ENCODE peak calls at places on chromosomes 4 and X, in seven cellular contexts. One of them, this sample, is unnamed.

GRCh38 chr4:3605491-3605890 is 73.3 kb upstream of the LRPAP1 start:
- DNase-seq in NCI-H1694 treated with DMSO at 0.1 percent for 48 hours: no peak
- DNase-seq in fibroblast of the conjunctiva: no peak
- DNase-seq in heart left ventricle: no peak
- DNase-seq in ACHN: no peak
- DNase-seq in glutamatergic neuron: no peak
- DNase-seq in KG1: no peak
- DNase-seq in this sample: no peak

GRCh38 chr4:12120968-12121367 is 692.3 kb upstream of the HS3ST1 start:
- DNase-seq in KG1: no peak
- DNase-seq in NCI-H1694 treated with DMSO at 0.1 percent for 48 hours: no peak
- DNase-seq in heart left ventricle: no peak
- DNase-seq in glutamatergic neuron: no peak
- DNase-seq in fibroblast of the conjunctiva: no peak
- DNase-seq in ACHN: no peak
- DNase-seq in this sample: no peak

GRCh38 chr4:168386002-168386401 is 67.5 kb upstream of the DDX60 start:
- DNase-seq in KG1: no peak
- DNase-seq in glutamatergic neuron: no peak
- DNase-seq in fibroblast of the conjunctiva: no peak
- DNase-seq in NCI-H1694 treated with DMSO at 0.1 percent for 48 hours: no peak
- DNase-seq in heart left ventricle: no peak
- DNase-seq in ACHN: no peak
- DNase-seq in this sample: no peak

GRCh38 chr4:150253416-150253815 is 175.2 kb downstream of the DCLK2 start:
- DNase-seq in KG1: no peak
- DNase-seq in heart left ventricle: no peak
- DNase-seq in NCI-H1694 treated with DMSO at 0.1 percent for 48 hours: no peak
- DNase-seq in fibroblast of the conjunctiva: no peak
- DNase-seq in glutamatergic neuron: no peak
- DNase-seq in ACHN: no peak
- DNase-seq in this sample: no peak

GRCh38 chr4:107691378-107691777 is 28.7 kb downstream of the PAPSS1 start:
- DNase-seq in glutamatergic neuron: no peak
- DNase-seq in heart left ventricle: no peak
- DNase-seq in ACHN: no peak
- DNase-seq in fibroblast of the conjunctiva: no peak
- DNase-seq in KG1: no peak
- DNase-seq in NCI-H1694 treated with DMSO at 0.1 percent for 48 hours: no peak
- DNase-seq in this sample: no peak

GRCh38 chr4:94011190-94011589 is 182.6 kb downstream of the ATOH1 start:
- DNase-seq in glutamatergic neuron: no peak
- DNase-seq in KG1: no peak
- DNase-seq in heart left ventricle: no peak
- DNase-seq in NCI-H1694 treated with DMSO at 0.1 percent for 48 hours: no peak
- DNase-seq in fibroblast of the conjunctiva: no peak
- DNase-seq in ACHN: no peak
- DNase-seq in this sample: no peak

GRCh38 chr4:94472056-94472826 is 20.5 kb downstream of the PDLIM5 start:
- DNase-seq in ACHN: no peak
- DNase-seq in KG1: no peak
- DNase-seq in glutamatergic neuron: no peak
- DNase-seq in heart left ventricle: no peak
- DNase-seq in NCI-H1694 treated with DMSO at 0.1 percent for 48 hours: no peak
- DNase-seq in fibroblast of the conjunctiva: peak
- DNase-seq in this sample: no peak

GRCh38 chr4:7581477-7581876 is 146.7 kb upstream of the PSAPL1 start:
- DNase-seq in heart left ventricle: no peak
- DNase-seq in fibroblast of the conjunctiva: no peak
- DNase-seq in ACHN: peak
- DNase-seq in glutamatergic neuron: no peak
- DNase-seq in KG1: no peak
- DNase-seq in NCI-H1694 treated with DMSO at 0.1 percent for 48 hours: no peak
- DNase-seq in this sample: no peak

GRCh38 chr4:181193162-181193930 is 1049.9 kb upstream of the TENM3 start:
- DNase-seq in fibroblast of the conjunctiva: no peak
- DNase-seq in glutamatergic neuron: no peak
- DNase-seq in NCI-H1694 treated with DMSO at 0.1 percent for 48 hours: no peak
- DNase-seq in ACHN: no peak
- DNase-seq in heart left ventricle: no peak
- DNase-seq in KG1: no peak
- DNase-seq in this sample: no peak

GRCh38 chr4:52600275-52600674 is 58.8 kb downstream of the USP46 start:
- DNase-seq in fibroblast of the conjunctiva: no peak
- DNase-seq in heart left ventricle: peak
- DNase-seq in KG1: no peak
- DNase-seq in ACHN: no peak
- DNase-seq in glutamatergic neuron: no peak
- DNase-seq in NCI-H1694 treated with DMSO at 0.1 percent for 48 hours: no peak
- DNase-seq in this sample: no peak

GRCh38 chrX:119121341-119121740 is 6.3 kb downstream of the KIAA1210 start:
- DNase-seq in KG1: no peak
- DNase-seq in heart left ventricle: no peak
- DNase-seq in fibroblast of the conjunctiva: no peak
- DNase-seq in NCI-H1694 treated with DMSO at 0.1 percent for 48 hours: no peak
- DNase-seq in glutamatergic neuron: no peak
- DNase-seq in ACHN: no peak
- DNase-seq in this sample: no peak

GRCh38 chr4:41142946-41143720 is 71.2 kb downstream of the APBB2 start:
- DNase-seq in NCI-H1694 treated with DMSO at 0.1 percent for 48 hours: no peak
- DNase-seq in KG1: no peak
- DNase-seq in ACHN: peak
- DNase-seq in heart left ventricle: peak
- DNase-seq in fibroblast of the conjunctiva: peak
- DNase-seq in glutamatergic neuron: no peak
- DNase-seq in this sample: no peak

GRCh38 chr4:93852680-93853079 is 24.1 kb downstream of the ATOH1 start:
- DNase-seq in ACHN: no peak
- DNase-seq in KG1: no peak
- DNase-seq in heart left ventricle: no peak
- DNase-seq in fibroblast of the conjunctiva: no peak
- DNase-seq in NCI-H1694 treated with DMSO at 0.1 percent for 48 hours: no peak
- DNase-seq in glutamatergic neuron: no peak
- DNase-seq in this sample: no peak

GRCh38 chr4:3387943-3388348 is 53.8 kb upstream of the HGFAC start:
- DNase-seq in fibroblast of the conjunctiva: no peak
- DNase-seq in heart left ventricle: peak
- DNase-seq in NCI-H1694 treated with DMSO at 0.1 percent for 48 hours: no peak
- DNase-seq in ACHN: peak
- DNase-seq in glutamatergic neuron: no peak
- DNase-seq in KG1: no peak
- DNase-seq in this sample: no peak

GRCh38 chrX:40581333-40581910 is 652 bp downstream of the ATP6AP2 start:
- DNase-seq in NCI-H1694 treated with DMSO at 0.1 percent for 48 hours: no peak
- DNase-seq in heart left ventricle: no peak
- DNase-seq in fibroblast of the conjunctiva: no peak
- DNase-seq in glutamatergic neuron: no peak
- DNase-seq in ACHN: peak
- DNase-seq in KG1: no peak
- DNase-seq in this sample: no peak

GRCh38 chr4:169810325-169811323 is 52.9 kb upstream of the HPF1 start:
- DNase-seq in KG1: peak
- DNase-seq in fibroblast of the conjunctiva: peak
- DNase-seq in heart left ventricle: peak
- DNase-seq in NCI-H1694 treated with DMSO at 0.1 percent for 48 hours: peak
- DNase-seq in ACHN: peak
- DNase-seq in glutamatergic neuron: no peak
- DNase-seq in this sample: no peak

GRCh38 chr4:158778065-158778711 is 9.4 kb downstream of the FNIP2 start:
- DNase-seq in glutamatergic neuron: no peak
- DNase-seq in NCI-H1694 treated with DMSO at 0.1 percent for 48 hours: no peak
- DNase-seq in fibroblast of the conjunctiva: no peak
- DNase-seq in ACHN: no peak
- DNase-seq in heart left ventricle: no peak
- DNase-seq in KG1: no peak
- DNase-seq in this sample: no peak

GRCh38 chrX:46574337-46574940 is 874 bp downstream of the CHST7 start:
- DNase-seq in NCI-H1694 treated with DMSO at 0.1 percent for 48 hours: no peak
- DNase-seq in KG1: peak
- DNase-seq in ACHN: no peak
- DNase-seq in fibroblast of the conjunctiva: no peak
- DNase-seq in glutamatergic neuron: peak
- DNase-seq in heart left ventricle: no peak
- DNase-seq in this sample: no peak

GRCh38 chr4:37876156-37876555 is 14.7 kb upstream of the TBC1D1 start:
- DNase-seq in KG1: no peak
- DNase-seq in ACHN: no peak
- DNase-seq in glutamatergic neuron: no peak
- DNase-seq in NCI-H1694 treated with DMSO at 0.1 percent for 48 hours: no peak
- DNase-seq in heart left ventricle: no peak
- DNase-seq in fibroblast of the conjunctiva: no peak
- DNase-seq in this sample: no peak

GRCh38 chr4:43331226-43332078 is 438.9 kb downstream of the GRXCR1 start:
- DNase-seq in fibroblast of the conjunctiva: no peak
- DNase-seq in KG1: no peak
- DNase-seq in NCI-H1694 treated with DMSO at 0.1 percent for 48 hours: no peak
- DNase-seq in heart left ventricle: no peak
- DNase-seq in glutamatergic neuron: no peak
- DNase-seq in ACHN: peak
- DNase-seq in this sample: no peak

GRCh38 chrX:67524428-67524827 is 19.4 kb upstream of the AR start:
- DNase-seq in heart left ventricle: no peak
- DNase-seq in KG1: no peak
- DNase-seq in fibroblast of the conjunctiva: no peak
- DNase-seq in ACHN: no peak
- DNase-seq in glutamatergic neuron: no peak
- DNase-seq in NCI-H1694 treated with DMSO at 0.1 percent for 48 hours: no peak
- DNase-seq in this sample: no peak

GRCh38 chr4:64538219-64538618 is 129.0 kb upstream of the TECRL start:
- DNase-seq in NCI-H1694 treated with DMSO at 0.1 percent for 48 hours: no peak
- DNase-seq in heart left ventricle: no peak
- DNase-seq in fibroblast of the conjunctiva: no peak
- DNase-seq in KG1: peak
- DNase-seq in glutamatergic neuron: peak
- DNase-seq in ACHN: peak
- DNase-seq in this sample: no peak

GRCh38 chrX:1093112-1093511 is 119.3 kb downstream of the CRLF2 start:
- DNase-seq in ACHN: no peak
- DNase-seq in fibroblast of the conjunctiva: no peak
- DNase-seq in heart left ventricle: no peak
- DNase-seq in NCI-H1694 treated with DMSO at 0.1 percent for 48 hours: no peak
- DNase-seq in glutamatergic neuron: peak
- DNase-seq in KG1: no peak
- DNase-seq in this sample: no peak

GRCh38 chrX:16466640-16467432 is 183.1 kb upstream of the S100G start:
- DNase-seq in fibroblast of the conjunctiva: no peak
- DNase-seq in heart left ventricle: no peak
- DNase-seq in glutamatergic neuron: no peak
- DNase-seq in NCI-H1694 treated with DMSO at 0.1 percent for 48 hours: no peak
- DNase-seq in ACHN: no peak
- DNase-seq in KG1: no peak
- DNase-seq in this sample: no peak

GRCh38 chr4:155568641-155569040 is 98.0 kb upstream of the GUCY1A1 start:
- DNase-seq in ACHN: no peak
- DNase-seq in KG1: no peak
- DNase-seq in NCI-H1694 treated with DMSO at 0.1 percent for 48 hours: no peak
- DNase-seq in heart left ventricle: no peak
- DNase-seq in fibroblast of the conjunctiva: no peak
- DNase-seq in glutamatergic neuron: no peak
- DNase-seq in this sample: no peak

GRCh38 chrX:108946531-108946930 is 210.2 kb upstream of the IRS4 start:
- DNase-seq in glutamatergic neuron: no peak
- DNase-seq in KG1: no peak
- DNase-seq in fibroblast of the conjunctiva: no peak
- DNase-seq in heart left ventricle: no peak
- DNase-seq in ACHN: no peak
- DNase-seq in NCI-H1694 treated with DMSO at 0.1 percent for 48 hours: no peak
- DNase-seq in this sample: no peak

GRCh38 chrX:65127804-65128203 is 151.6 kb upstream of the ZC4H2 start:
- DNase-seq in ACHN: no peak
- DNase-seq in glutamatergic neuron: no peak
- DNase-seq in heart left ventricle: no peak
- DNase-seq in KG1: peak
- DNase-seq in fibroblast of the conjunctiva: no peak
- DNase-seq in NCI-H1694 treated with DMSO at 0.1 percent for 48 hours: no peak
- DNase-seq in this sample: no peak

GRCh38 chr4:16161866-16162408 is 64.3 kb downstream of the TAPT1 start:
- DNase-seq in heart left ventricle: no peak
- DNase-seq in ACHN: no peak
- DNase-seq in KG1: no peak
- DNase-seq in NCI-H1694 treated with DMSO at 0.1 percent for 48 hours: no peak
- DNase-seq in glutamatergic neuron: no peak
- DNase-seq in fibroblast of the conjunctiva: no peak
- DNase-seq in this sample: no peak

GRCh38 chr4:112523764-112524505 is 8.0 kb upstream of the NEUROG2 start:
- DNase-seq in ACHN: peak
- DNase-seq in NCI-H1694 treated with DMSO at 0.1 percent for 48 hours: peak
- DNase-seq in heart left ventricle: no peak
- DNase-seq in KG1: peak
- DNase-seq in fibroblast of the conjunctiva: no peak
- DNase-seq in glutamatergic neuron: peak
- DNase-seq in this sample: no peak

GRCh38 chrX:29911673-29912072 is 303.7 kb upstream of the MAGEB2 start:
- DNase-seq in fibroblast of the conjunctiva: no peak
- DNase-seq in KG1: no peak
- DNase-seq in heart left ventricle: no peak
- DNase-seq in glutamatergic neuron: no peak
- DNase-seq in NCI-H1694 treated with DMSO at 0.1 percent for 48 hours: no peak
- DNase-seq in ACHN: no peak
- DNase-seq in this sample: no peak

GRCh38 chr4:112296949-112297483 is at the start of gene ALPK1:
- DNase-seq in ACHN: peak
- DNase-seq in heart left ventricle: peak
- DNase-seq in KG1: peak
- DNase-seq in NCI-H1694 treated with DMSO at 0.1 percent for 48 hours: no peak
- DNase-seq in fibroblast of the conjunctiva: peak
- DNase-seq in glutamatergic neuron: no peak
- DNase-seq in this sample: peak

GRCh38 chrX:108516184-108516583 is 76.5 kb downstream of the COL4A5 start:
- DNase-seq in heart left ventricle: no peak
- DNase-seq in fibroblast of the conjunctiva: peak
- DNase-seq in KG1: no peak
- DNase-seq in NCI-H1694 treated with DMSO at 0.1 percent for 48 hours: no peak
- DNase-seq in ACHN: no peak
- DNase-seq in glutamatergic neuron: no peak
- DNase-seq in this sample: no peak

This sample was measured in SIG-M5.